ENCODE peak calls at places on chromosomes 5 and 9, in five cellular contexts. Z, S, I, G and L are unnamed samples.

GRCh38 chr5:5419291-5420210 is 2.9 kb upstream of the ICE1 start:
- DNase-seq in Z (peak; percentile 80), S (peak; percentile 46), I (no peak), G (peak; percentile 27), L (peak; percentile 61)

GRCh38 chr5:14665949-14666741 is 1.6 kb downstream of the OTULIN start:
- DNase-seq in Z (peak; percentile 44), S (no peak), I (no peak), G (no peak), L (peak; percentile 31)

GRCh38 chr9:6645153-6646027 is at the start of gene GLDC:
- DNase-seq in Z (no peak), S (peak; percentile 94), I (peak; percentile 78), G (peak; percentile 87), L (peak; percentile 91)

GRCh38 chr5:7808998-7809397 is 41.9 kb downstream of the CFAP90 start:
- DNase-seq in Z (no peak), S (no peak), I (no peak), G (no peak), L (no peak)

GRCh38 chr5:162565-163337 is 28.5 kb upstream of the LRRC14B start:
- DNase-seq in Z (no peak), S (no peak), I (no peak), G (no peak), L (no peak)

GRCh38 chr5:173581408-173582197 is 34.8 kb downstream of the BOD1 start:
- DNase-seq in Z (peak; percentile 55), S (peak; percentile 84), I (peak; percentile 49), G (peak; percentile 64), L (no peak)

GRCh38 chr5:218457-219289 is 553 bp downstream of the SDHA start:
- DNase-seq in Z (peak; percentile 57), S (no peak), I (no peak), G (peak; percentile 24), L (peak; percentile 37)

GRCh38 chr9:136274786-136275654 is 28.9 kb downstream of the CCDC187 start:
- DNase-seq in Z (no peak), S (no peak), I (no peak), G (no peak), L (no peak)

GRCh38 chr9:136527131-136527530 is 18.7 kb downstream of the NOTCH1 start:
- DNase-seq in Z (no peak), S (no peak), I (no peak), G (no peak), L (no peak)

GRCh38 chr9:120920495-120921178 is 6.0 kb downstream of the TRAF1 start:
- DNase-seq in Z (no peak), S (no peak), I (no peak), G (no peak), L (no peak)

GRCh38 chr9:120921751-120922181 is 4.8 kb downstream of the TRAF1 start:
- DNase-seq in Z (no peak), S (no peak), I (no peak), G (no peak), L (no peak)

GRCh38 chr9:120918931-120919638 is 7.5 kb downstream of the TRAF1 start:
- DNase-seq in Z (peak; percentile 66), S (no peak), I (no peak), G (no peak), L (no peak)

GRCh38 chr9:120917989-120918630 is 8.5 kb downstream of the TRAF1 start:
- DNase-seq in Z (no peak), S (no peak), I (no peak), G (no peak), L (no peak)

GRCh38 chr9:120919639-120920494 is 6.7 kb downstream of the TRAF1 start:
- DNase-seq in Z (no peak), S (no peak), I (no peak), G (no peak), L (no peak)
- H2BK12ac ChIP-seq in Z (peak overlapping the region; percentile 14), S (no peak overlapping the region), I (peak overlapping the region; percentile 20), G (no peak overlapping the region), L (no peak overlapping the region)

GRCh38 chr9:106104887-106105286 is 410.5 kb downstream of the TMEM38B start:
- DNase-seq in Z (no peak), S (no peak), I (no peak), G (no peak), L (no peak)
- H2BK12ac ChIP-seq in Z (no peak overlapping the region), S (no peak overlapping the region), I (no peak overlapping the region), G (no peak overlapping the region), L (no peak overlapping the region)

GRCh38 chr5:153742071-153742470 is 251.6 kb downstream of the GRIA1 start:
- DNase-seq in Z (no peak), S (no peak), I (no peak), G (no peak), L (no peak)
- H2BK12ac ChIP-seq in Z (no peak overlapping the region), S (no peak overlapping the region), I (no peak overlapping the region), G (no peak overlapping the region), L (no peak overlapping the region)

DNA sequence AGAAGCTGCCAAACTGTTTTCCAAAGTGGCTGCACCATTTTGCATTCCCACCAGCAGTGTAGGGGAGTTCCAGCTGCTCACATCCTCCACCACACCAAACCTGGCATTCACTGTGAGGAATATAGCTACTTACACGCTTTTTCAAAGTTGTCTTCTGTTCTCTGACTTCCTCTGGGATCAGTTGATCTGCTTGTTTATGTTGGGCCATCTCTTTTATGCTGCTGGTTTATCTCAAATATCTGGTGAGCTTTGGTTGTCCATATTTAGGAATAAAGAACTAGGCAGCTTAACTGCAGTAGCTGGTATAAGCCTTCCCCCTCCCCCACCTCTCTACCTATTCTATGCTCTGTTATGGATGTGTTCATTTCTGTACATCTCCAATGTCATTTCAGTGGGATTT is 8.5 kb upstream of the ZNF79 start:
- DNase-seq in Z (no peak), S (no peak), I (no peak), G (no peak), L (no peak)
- H2BK12ac ChIP-seq in Z (no peak overlapping the region), S (no peak overlapping the region), I (no peak overlapping the region), G (no peak overlapping the region), L (no peak overlapping the region)

DNA sequence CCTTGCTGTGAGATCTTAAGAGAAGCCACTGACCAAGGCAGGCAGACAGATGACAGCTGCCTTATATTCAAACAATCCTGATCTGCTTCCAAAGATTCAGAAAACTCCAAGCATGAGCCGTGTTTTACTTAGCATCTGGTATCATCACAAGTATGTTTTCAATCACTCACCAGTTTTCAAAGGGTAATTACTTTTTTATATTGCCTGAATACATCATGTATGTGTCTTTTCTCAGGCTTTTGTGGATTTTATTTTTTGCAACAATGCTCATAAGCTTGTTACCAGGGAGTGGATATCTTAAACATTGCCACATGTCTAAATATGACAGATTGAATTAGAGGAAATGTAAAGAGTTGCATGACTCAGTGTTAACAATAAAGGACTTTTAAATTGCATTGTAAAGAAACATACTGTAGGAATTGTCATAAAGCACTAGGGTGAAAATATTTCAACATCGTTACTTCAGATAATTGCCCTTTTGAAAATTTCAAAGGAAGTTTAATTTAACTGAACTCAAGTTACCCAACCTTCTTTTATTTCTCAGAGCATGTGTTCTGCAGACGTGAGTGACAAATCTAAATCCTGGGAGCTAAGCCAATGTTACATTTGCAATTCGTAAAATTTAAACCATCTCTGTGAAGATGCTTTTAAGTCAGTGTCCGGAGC is 326.1 kb downstream of the PLK2 start:
- DNase-seq in Z (no peak), S (no peak), I (no peak), G (no peak), L (peak; percentile 3)
- H2BK12ac ChIP-seq in Z (no peak overlapping the region), S (no peak overlapping the region), I (no peak overlapping the region), G (no peak overlapping the region), L (no peak overlapping the region)

GRCh38 chr9:132136151-132136892 is 25.5 kb upstream of the NTNG2 start:
- DNase-seq in Z (no peak), S (no peak), I (no peak), G (no peak), L (no peak)
- H2BK12ac ChIP-seq in Z (no peak overlapping the region), S (no peak overlapping the region), I (peak overlapping the region; percentile 69), G (peak overlapping the region; percentile 12), L (no peak overlapping the region)

GRCh38 chr9:131587331-131587730 is 42.0 kb downstream of the PRRT1B start:
- DNase-seq in Z (no peak), S (no peak), I (no peak), G (no peak), L (no peak)
- H2BK12ac ChIP-seq in Z (no peak overlapping the region), S (no peak overlapping the region), I (no peak overlapping the region), G (no peak overlapping the region), L (no peak overlapping the region)

GRCh38 chr5:133142782-133143181 is 91.0 kb downstream of the HSPA4 start:
- DNase-seq in Z (no peak), S (no peak), I (no peak), G (no peak), L (no peak)
- H2BK12ac ChIP-seq in Z (no peak overlapping the region), S (no peak overlapping the region), I (no peak overlapping the region), G (no peak overlapping the region), L (no peak overlapping the region)

DNA sequence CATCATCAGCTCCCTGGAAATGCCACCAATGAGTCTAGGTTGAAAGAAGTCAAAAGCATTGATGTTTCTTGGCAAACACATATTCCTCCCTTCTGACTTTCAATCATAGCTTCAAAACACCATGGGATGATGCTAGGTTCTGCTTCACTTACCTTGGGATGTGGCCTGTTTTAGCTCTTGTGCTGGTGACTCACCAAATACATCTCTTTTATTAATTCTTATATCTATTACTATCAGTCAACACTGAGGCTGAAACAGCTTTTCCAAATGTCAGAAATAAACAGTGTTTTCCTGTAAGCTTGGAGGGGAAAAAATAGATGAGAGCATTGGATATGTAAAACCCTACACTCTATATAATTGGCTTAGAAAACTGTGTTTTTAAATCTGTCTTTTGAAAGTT is 245.4 kb upstream of the NREP start:
- DNase-seq in Z (peak; percentile 15), S (no peak), I (no peak), G (no peak), L (no peak)
- H2BK12ac ChIP-seq in Z (no peak overlapping the region), S (no peak overlapping the region), I (no peak overlapping the region), G (no peak overlapping the region), L (no peak overlapping the region)